ENCODE peak calls at places on chromosome 16, in six cellular contexts. One of them, this sample, is unnamed.

GRCh38 chr16:5820472-5820871 is 722.9 kb upstream of the EEF2KMT start:
- DNase-seq in cardiac muscle cell: no peak
- DNase-seq in heart left ventricle: no peak
- DNase-seq in pancreas: no peak
- DNase-seq in mucosa of descending colon: no peak
- DNase-seq in adrenal gland: no peak
- DNase-seq in this sample: peak

GRCh38 chr16:10504404-10504885 is 76.0 kb downstream of the EMP2 start:
- DNase-seq in cardiac muscle cell: no peak
- DNase-seq in heart left ventricle: no peak
- DNase-seq in pancreas: no peak
- DNase-seq in mucosa of descending colon: no peak
- DNase-seq in adrenal gland: no peak
- DNase-seq in this sample: no peak

GRCh38 chr16:23835390-23836077 is at the start of gene PRKCB:
- DNase-seq in cardiac muscle cell: peak
- DNase-seq in heart left ventricle: peak
- DNase-seq in pancreas: peak
- DNase-seq in mucosa of descending colon: peak
- DNase-seq in adrenal gland: peak
- DNase-seq in this sample: no peak

GRCh38 chr16:72400257-72401078 is 228.5 kb upstream of the PMFBP1 start:
- DNase-seq in cardiac muscle cell: peak
- DNase-seq in heart left ventricle: peak
- DNase-seq in pancreas: no peak
- DNase-seq in mucosa of descending colon: peak
- DNase-seq in adrenal gland: peak
- DNase-seq in this sample: peak

GRCh38 chr16:67923414-67924127 is 8.1 kb downstream of the CTRL start:
- DNase-seq in cardiac muscle cell: no peak
- DNase-seq in heart left ventricle: no peak
- DNase-seq in pancreas: no peak
- DNase-seq in mucosa of descending colon: no peak
- DNase-seq in adrenal gland: no peak
- DNase-seq in this sample: no peak

GRCh38 chr16:65710107-65710506 is 588.2 kb upstream of the CDH11 start:
- DNase-seq in cardiac muscle cell: no peak
- DNase-seq in heart left ventricle: no peak
- DNase-seq in pancreas: no peak
- DNase-seq in mucosa of descending colon: no peak
- DNase-seq in adrenal gland: peak
- DNase-seq in this sample: no peak

GRCh38 chr16:57893559-57894389 is 77.2 kb downstream of the CNGB1 start:
- DNase-seq in cardiac muscle cell: peak
- DNase-seq in heart left ventricle: no peak
- DNase-seq in pancreas: peak
- DNase-seq in mucosa of descending colon: peak
- DNase-seq in adrenal gland: peak
- DNase-seq in this sample: peak

GRCh38 chr16:90078594-90078895 is 1.4 kb upstream of the PRDM7 start:
- DNase-seq in cardiac muscle cell: no peak
- DNase-seq in heart left ventricle: no peak
- DNase-seq in pancreas: no peak
- DNase-seq in mucosa of descending colon: no peak
- DNase-seq in adrenal gland: no peak
- DNase-seq in this sample: no peak

GRCh38 chr16:48321307-48322036 is 63.7 kb downstream of the SIAH1 start:
- DNase-seq in cardiac muscle cell: peak
- DNase-seq in heart left ventricle: no peak
- DNase-seq in pancreas: no peak
- DNase-seq in mucosa of descending colon: no peak
- DNase-seq in adrenal gland: no peak
- DNase-seq in this sample: no peak

GRCh38 chr16:56950881-56951771 is 10.6 kb upstream of the CETP start:
- DNase-seq in cardiac muscle cell: peak
- DNase-seq in heart left ventricle: no peak
- DNase-seq in pancreas: peak
- DNase-seq in mucosa of descending colon: peak
- DNase-seq in adrenal gland: peak
- DNase-seq in this sample: no peak

GRCh38 chr16:81610144-81610842 is 165.7 kb downstream of the CMIP start:
- DNase-seq in cardiac muscle cell: peak
- DNase-seq in heart left ventricle: peak
- DNase-seq in pancreas: no peak
- DNase-seq in mucosa of descending colon: peak
- DNase-seq in adrenal gland: peak
- DNase-seq in this sample: no peak

GRCh38 chr16:75789237-75789636 is 62.9 kb upstream of the CPHXL start:
- DNase-seq in cardiac muscle cell: peak
- DNase-seq in heart left ventricle: no peak
- DNase-seq in pancreas: no peak
- DNase-seq in mucosa of descending colon: peak
- DNase-seq in adrenal gland: no peak
- DNase-seq in this sample: peak

GRCh38 chr16:57815987-57816745 is 13.9 kb upstream of the KIFC3 start:
- DNase-seq in cardiac muscle cell: peak
- DNase-seq in heart left ventricle: peak
- DNase-seq in pancreas: peak
- DNase-seq in mucosa of descending colon: peak
- DNase-seq in adrenal gland: peak
- DNase-seq in this sample: peak

GRCh38 chr16:3609895-3610697 is 1.3 kb downstream of the SLX4 start:
- DNase-seq in cardiac muscle cell: peak
- DNase-seq in heart left ventricle: no peak
- DNase-seq in pancreas: no peak
- DNase-seq in mucosa of descending colon: peak
- DNase-seq in adrenal gland: no peak
- DNase-seq in this sample: no peak
- TF ChIP-seq CTCF in cardiac muscle cell: no peak
- TF ChIP-seq CTCF in heart left ventricle: no peak
- TF ChIP-seq CTCF in pancreas: no peak
- TF ChIP-seq CTCF in mucosa of descending colon: no peak
- TF ChIP-seq CTCF in adrenal gland: no peak
- TF ChIP-seq CTCF in this sample: no peak

GRCh38 chr16:1333149-1333812 is at the start of gene BAIAP3:
- DNase-seq in cardiac muscle cell: peak
- DNase-seq in heart left ventricle: peak
- DNase-seq in pancreas: no peak
- DNase-seq in mucosa of descending colon: peak
- DNase-seq in adrenal gland: no peak
- DNase-seq in this sample: no peak

GRCh38 chr16:1333854-1334719 is 642 bp downstream of the BAIAP3 start:
- DNase-seq in cardiac muscle cell: no peak
- DNase-seq in heart left ventricle: no peak
- DNase-seq in pancreas: no peak
- DNase-seq in mucosa of descending colon: no peak
- DNase-seq in adrenal gland: no peak
- DNase-seq in this sample: no peak

GRCh38 chr16:1335996-1336395 is 2.6 kb downstream of the BAIAP3 start:
- DNase-seq in cardiac muscle cell: no peak
- DNase-seq in heart left ventricle: no peak
- DNase-seq in pancreas: no peak
- DNase-seq in mucosa of descending colon: no peak
- DNase-seq in adrenal gland: no peak
- DNase-seq in this sample: no peak

GRCh38 chr16:1335211-1335971 is 1.9 kb downstream of the BAIAP3 start:
- DNase-seq in cardiac muscle cell: no peak
- DNase-seq in heart left ventricle: no peak
- DNase-seq in pancreas: no peak
- DNase-seq in mucosa of descending colon: no peak
- DNase-seq in adrenal gland: no peak
- DNase-seq in this sample: no peak

DNA sequence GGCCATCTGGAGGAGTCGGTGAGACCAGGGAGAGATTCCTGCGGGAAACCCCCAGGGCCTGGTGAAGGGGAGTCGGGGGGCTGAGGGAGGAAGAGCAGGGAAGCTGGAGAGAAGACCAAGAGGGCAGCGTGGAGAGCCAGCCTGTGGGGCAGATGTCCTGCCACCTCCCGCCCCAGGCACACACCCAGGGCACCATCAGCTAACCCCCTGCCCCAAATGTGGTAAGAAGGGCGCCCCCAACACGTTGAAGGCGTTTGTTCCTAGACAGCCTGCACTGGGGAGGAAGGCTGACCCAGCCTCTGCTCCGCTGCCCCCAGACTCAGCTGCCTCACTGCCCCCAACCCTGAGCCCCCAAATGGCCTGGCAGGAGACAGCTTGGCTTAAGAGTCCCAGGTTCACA is 1.3 kb downstream of the BAIAP3 start:
- DNase-seq in cardiac muscle cell: no peak
- DNase-seq in heart left ventricle: no peak
- DNase-seq in pancreas: no peak
- DNase-seq in mucosa of descending colon: no peak
- DNase-seq in adrenal gland: no peak
- DNase-seq in this sample: no peak
- H3K4me3 ChIP-seq in cardiac muscle cell: no peak
- H3K4me3 ChIP-seq in heart left ventricle: peak
- H3K4me3 ChIP-seq in pancreas: no peak
- H3K4me3 ChIP-seq in mucosa of descending colon: no peak
- H3K4me3 ChIP-seq in adrenal gland: no peak
- H3K4me3 ChIP-seq in this sample: no peak

DNA sequence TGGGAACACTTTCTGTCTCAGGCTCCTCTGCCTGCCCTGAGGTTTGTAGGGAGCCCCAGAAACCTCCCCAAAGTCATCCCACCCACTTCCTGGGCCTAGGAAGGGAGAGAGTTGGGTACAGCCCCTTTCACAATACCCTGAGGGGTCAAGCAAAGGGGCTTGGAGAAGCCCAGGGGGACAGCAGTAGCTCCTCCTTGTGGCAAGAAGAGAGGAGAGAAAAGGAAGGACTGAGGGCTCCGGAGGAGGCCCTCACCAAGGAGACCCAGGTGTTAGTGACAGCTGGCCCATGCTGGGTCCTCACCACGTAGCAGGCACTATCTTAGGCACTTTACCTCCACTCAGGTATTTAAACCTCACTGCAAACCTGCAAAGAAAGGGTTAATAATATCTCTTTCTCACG is 112.8 kb downstream of the IRX5 start:
- DNase-seq in cardiac muscle cell: no peak
- DNase-seq in heart left ventricle: no peak
- DNase-seq in pancreas: no peak
- DNase-seq in mucosa of descending colon: no peak
- DNase-seq in adrenal gland: no peak
- DNase-seq in this sample: no peak
- TF ChIP-seq CTCF in cardiac muscle cell: no peak
- TF ChIP-seq CTCF in heart left ventricle: no peak
- TF ChIP-seq CTCF in pancreas: no peak
- TF ChIP-seq CTCF in mucosa of descending colon: no peak
- TF ChIP-seq CTCF in adrenal gland: no peak
- TF ChIP-seq CTCF in this sample: no peak

DNA sequence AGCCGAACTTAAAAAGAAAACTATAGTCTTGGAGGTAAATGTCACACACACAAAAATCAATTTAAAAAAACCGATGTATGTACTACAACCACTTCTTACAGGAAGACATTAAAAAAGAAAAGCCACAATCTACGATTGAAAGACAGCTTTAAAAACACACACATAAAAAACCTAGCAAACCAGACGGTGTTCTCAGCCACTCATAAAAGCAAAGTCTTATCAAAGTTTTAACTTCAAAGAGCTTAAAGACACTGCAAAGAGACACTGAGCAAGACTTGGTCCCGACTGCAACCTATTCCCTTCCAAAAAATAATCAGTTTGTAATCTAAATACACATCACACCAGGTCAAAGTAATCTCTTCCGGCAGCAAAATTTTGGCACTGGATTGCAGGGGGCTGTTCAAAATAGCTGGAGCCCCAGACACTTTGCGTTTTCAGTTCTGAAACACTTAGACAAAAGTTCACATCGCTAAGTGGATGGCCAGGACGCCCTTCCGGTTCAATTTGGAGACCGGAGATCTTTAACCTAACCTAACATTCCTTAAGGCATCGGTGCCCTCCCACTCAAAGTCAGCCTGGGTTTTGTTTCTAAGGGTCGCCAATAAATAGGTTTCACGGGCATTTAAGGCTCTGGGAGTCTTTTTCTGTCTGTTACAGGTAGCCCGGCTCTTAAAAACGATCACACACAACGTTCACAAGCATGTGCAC is 2.6 kb downstream of the ZCCHC14 start:
- DNase-seq in cardiac muscle cell: peak
- DNase-seq in heart left ventricle: no peak
- DNase-seq in pancreas: no peak
- DNase-seq in mucosa of descending colon: no peak
- DNase-seq in adrenal gland: no peak
- DNase-seq in this sample: no peak
- H3K4me3 ChIP-seq in cardiac muscle cell: peak
- H3K4me3 ChIP-seq in heart left ventricle: peak
- H3K4me3 ChIP-seq in pancreas: peak
- H3K4me3 ChIP-seq in mucosa of descending colon: no peak
- H3K4me3 ChIP-seq in adrenal gland: peak
- H3K4me3 ChIP-seq in this sample: peak

DNA sequence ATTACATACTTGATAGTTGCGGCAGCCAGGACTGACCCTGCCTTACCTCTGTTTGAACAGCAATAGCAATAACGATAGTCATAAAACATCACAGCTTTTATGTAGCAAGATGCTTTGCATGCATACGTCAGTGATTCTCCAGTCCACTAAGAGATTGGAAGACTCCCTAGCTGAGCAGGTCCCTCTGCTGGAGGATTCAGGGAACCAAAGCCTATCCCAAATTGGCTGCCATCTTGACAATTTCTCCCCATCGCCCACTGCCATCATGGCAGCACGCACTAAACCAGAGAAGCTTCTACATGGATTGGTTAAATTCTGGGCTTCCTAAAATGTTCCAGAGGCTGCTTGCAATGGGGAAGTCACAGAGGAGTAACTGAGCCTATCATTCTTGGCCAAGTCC is 360.6 kb upstream of the XYLT1 start:
- DNase-seq in cardiac muscle cell: no peak
- DNase-seq in heart left ventricle: no peak
- DNase-seq in pancreas: no peak
- DNase-seq in mucosa of descending colon: no peak
- DNase-seq in adrenal gland: no peak
- DNase-seq in this sample: no peak
- TF ChIP-seq CTCF in cardiac muscle cell: no peak
- TF ChIP-seq CTCF in heart left ventricle: no peak
- TF ChIP-seq CTCF in pancreas: no peak
- TF ChIP-seq CTCF in mucosa of descending colon: no peak
- TF ChIP-seq CTCF in adrenal gland: no peak
- TF ChIP-seq CTCF in this sample: no peak

GRCh38 chr16:54417384-54417783 is 130.8 kb upstream of the IRX3 start:
- DNase-seq in cardiac muscle cell: no peak
- DNase-seq in heart left ventricle: no peak
- DNase-seq in pancreas: no peak
- DNase-seq in mucosa of descending colon: no peak
- DNase-seq in adrenal gland: no peak
- DNase-seq in this sample: no peak
- H3K4me3 ChIP-seq in cardiac muscle cell: no peak
- H3K4me3 ChIP-seq in heart left ventricle: no peak
- H3K4me3 ChIP-seq in pancreas: no peak
- H3K4me3 ChIP-seq in mucosa of descending colon: no peak
- H3K4me3 ChIP-seq in adrenal gland: no peak
- H3K4me3 ChIP-seq in this sample: no peak